ENCODE peak calls at places on chromosomes 13 and 19, in five cellular contexts. F is COR-L47; Z is NCI-H69; E is CD8-positive, alpha-beta memory T cell; C is CD4-positive, CD25-positive, alpha-beta regulatory T cell. W is an unnamed sample.

GRCh38 chr19:15538774-15539173 is 30.4 kb downstream of the CYP4F22 start:
- DNase-seq in F (no peak), Z (no peak), E (no peak), C (no peak), W (no peak)

GRCh38 chr13:92843549-92843948 is 383.1 kb upstream of the GPC6 start:
- DNase-seq in F (peak), Z (peak), E (no peak), C (no peak), W (no peak)

GRCh38 chr19:3474015-3474414 is 6.3 kb downstream of the SMIM24 start:
- DNase-seq in F (no peak), Z (no peak), E (no peak), C (no peak), W (no peak)

GRCh38 chr19:3336680-3337523 is 29.5 kb upstream of the NFIC start:
- DNase-seq in F (peak), Z (peak), E (no peak), C (no peak), W (no peak)

GRCh38 chr13:49629196-49629938 is 1.1 kb downstream of the ARL11 start:
- DNase-seq in F (no peak), Z (no peak), E (no peak), C (no peak), W (no peak)

GRCh38 chr19:4597975-4598671 is 38.6 kb upstream of the SEMA6B start:
- DNase-seq in F (no peak), Z (peak), E (no peak), C (peak), W (peak)

GRCh38 chr19:28578208-28578607 is 634.7 kb downstream of the UQCRFS1 start:
- DNase-seq in F (no peak), Z (no peak), E (no peak), C (no peak), W (no peak)

GRCh38 chr13:23378009-23378632 is 55.4 kb downstream of the SACS start:
- DNase-seq in F (no peak), Z (no peak), E (no peak), C (no peak), W (peak)

GRCh38 chr19:1495799-1496713 is 5.1 kb downstream of the REEP6 start:
- DNase-seq in F (no peak), Z (no peak), E (no peak), C (no peak), W (no peak)

GRCh38 chr13:40069173-40070044 is 413.9 kb downstream of the COG6 start:
- DNase-seq in F (peak), Z (peak), E (peak), C (peak), W (peak)

GRCh38 chr19:45442927-45443461 is 19.3 kb upstream of the ERCC1 start:
- DNase-seq in F (no peak), Z (peak), E (peak), C (peak), W (peak)

GRCh38 chr19:10554760-10555612 is 10.8 kb downstream of the KRI1 start:
- DNase-seq in F (no peak), Z (no peak), E (no peak), C (no peak), W (no peak)

GRCh38 chr13:50526771-50527567 is 316.5 kb downstream of the DLEU7 start:
- DNase-seq in F (no peak), Z (peak), E (no peak), C (no peak), W (no peak)

GRCh38 chr13:93216122-93216521 is 10.5 kb upstream of the GPC6 start:
- DNase-seq in F (no peak), Z (no peak), E (no peak), C (no peak), W (peak)

GRCh38 chr13:93730780-93731179 is 504.2 kb downstream of the GPC6 start:
- DNase-seq in F (no peak), Z (no peak), E (no peak), C (no peak), W (no peak)

GRCh38 chr13:35157143-35157755 is 215.2 kb downstream of the NBEA start:
- DNase-seq in F (peak), Z (peak), E (no peak), C (no peak), W (peak)